ENCODE peak calls at places on chromosomes 4 and X, in four cellular contexts. One of them, this sample, is unnamed. For H3K9me3, the result is how much of the 10 kb centered on the place peaks cover.

GRCh38 chrX:11059923-11060322 is 51.2 kb upstream of the HCCS start:
- DNase-seq in IMR-90: peak
- DNase-seq in Karpas-422: no peak
- DNase-seq in uterus: no peak
- DNase-seq in this sample: no peak

GRCh38 chr4:124432500-124432899 is 280.0 kb downstream of the ANKRD50 start:
- DNase-seq in IMR-90: peak
- DNase-seq in Karpas-422: no peak
- DNase-seq in uterus: no peak
- DNase-seq in this sample: no peak

GRCh38 chrX:72026341-72027023 is 105.2 kb downstream of the RTL5 start:
- DNase-seq in IMR-90: no peak
- DNase-seq in Karpas-422: peak
- DNase-seq in uterus: no peak
- DNase-seq in this sample: no peak

GRCh38 chr4:72629540-72629939 is 60.5 kb upstream of the ADAMTS3 start:
- DNase-seq in IMR-90: no peak
- DNase-seq in Karpas-422: no peak
- DNase-seq in uterus: no peak
- DNase-seq in this sample: no peak

GRCh38 chr4:56464581-56464980 is 2.8 kb upstream of the SRP72 start:
- DNase-seq in IMR-90: no peak
- DNase-seq in Karpas-422: no peak
- DNase-seq in uterus: no peak
- DNase-seq in this sample: no peak

GRCh38 chrX:15853586-15854079 is 980 bp downstream of the AP1S2 start:
- DNase-seq in IMR-90: no peak
- DNase-seq in Karpas-422: peak
- DNase-seq in uterus: no peak
- DNase-seq in this sample: no peak

GRCh38 chrX:9130031-9130430 is 96.1 kb upstream of the FAM9B start:
- DNase-seq in IMR-90: no peak
- DNase-seq in Karpas-422: no peak
- DNase-seq in uterus: no peak
- DNase-seq in this sample: no peak

GRCh38 chr4:167185465-167185864 is 48.8 kb downstream of the SPOCK3 start:
- DNase-seq in IMR-90: no peak
- DNase-seq in Karpas-422: no peak
- DNase-seq in uterus: no peak
- DNase-seq in this sample: no peak

GRCh38 chrX:118948270-118948669 is 26.1 kb upstream of the LONRF3 start:
- DNase-seq in IMR-90: no peak
- DNase-seq in Karpas-422: no peak
- DNase-seq in uterus: no peak
- DNase-seq in this sample: no peak

GRCh38 chrX:41475166-41475565 is 28.0 kb downstream of the NYX start:
- DNase-seq in IMR-90: no peak
- DNase-seq in Karpas-422: no peak
- DNase-seq in uterus: no peak
- DNase-seq in this sample: no peak
- H3K4me3 ChIP-seq in IMR-90: no peak
- H3K4me3 ChIP-seq in Karpas-422: no peak
- H3K4me3 ChIP-seq in uterus: no peak
- H3K4me3 ChIP-seq in this sample: no peak

GRCh38 chr4:61762722-61763627 is 562.8 kb downstream of the ADGRL3 start:
- DNase-seq in IMR-90: no peak
- DNase-seq in Karpas-422: no peak
- DNase-seq in uterus: no peak
- DNase-seq in this sample: no peak

GRCh38 chr4:61760820-61761219 is 560.7 kb downstream of the ADGRL3 start:
- DNase-seq in IMR-90: no peak
- DNase-seq in Karpas-422: no peak
- DNase-seq in uterus: no peak
- DNase-seq in this sample: no peak

GRCh38 chr4:61763682-61764081 is 563.6 kb downstream of the ADGRL3 start:
- DNase-seq in IMR-90: no peak
- DNase-seq in Karpas-422: no peak
- DNase-seq in uterus: no peak
- DNase-seq in this sample: no peak
- H3K9me3 ChIP-seq in IMR-90: under half
- H3K9me3 ChIP-seq in Karpas-422: under half
- H3K9me3 ChIP-seq in uterus: under half
- H3K9me3 ChIP-seq in this sample: under half

GRCh38 chr4:147735413-147736301 is 3.8 kb downstream of the ARHGAP10 start:
- DNase-seq in IMR-90: no peak
- DNase-seq in Karpas-422: no peak
- DNase-seq in uterus: no peak
- DNase-seq in this sample: no peak

GRCh38 chr4:147734496-147734895 is 2.6 kb downstream of the ARHGAP10 start:
- DNase-seq in IMR-90: no peak
- DNase-seq in Karpas-422: no peak
- DNase-seq in uterus: no peak
- DNase-seq in this sample: no peak

GRCh38 chr4:147731611-147732515 is at the start of gene ARHGAP10:
- DNase-seq in IMR-90: peak
- DNase-seq in Karpas-422: peak
- DNase-seq in uterus: peak
- DNase-seq in this sample: peak

GRCh38 chr4:147732516-147733193 is 767 bp downstream of the ARHGAP10 start:
- DNase-seq in IMR-90: peak
- DNase-seq in Karpas-422: no peak
- DNase-seq in uterus: peak
- DNase-seq in this sample: peak

GRCh38 chr4:147733614-147734344 is 1.9 kb downstream of the ARHGAP10 start:
- DNase-seq in IMR-90: peak
- DNase-seq in Karpas-422: no peak
- DNase-seq in uterus: no peak
- DNase-seq in this sample: peak
- H3K4me3 ChIP-seq in IMR-90: peak
- H3K4me3 ChIP-seq in Karpas-422: no peak
- H3K4me3 ChIP-seq in uterus: peak
- H3K4me3 ChIP-seq in this sample: no peak

DNA sequence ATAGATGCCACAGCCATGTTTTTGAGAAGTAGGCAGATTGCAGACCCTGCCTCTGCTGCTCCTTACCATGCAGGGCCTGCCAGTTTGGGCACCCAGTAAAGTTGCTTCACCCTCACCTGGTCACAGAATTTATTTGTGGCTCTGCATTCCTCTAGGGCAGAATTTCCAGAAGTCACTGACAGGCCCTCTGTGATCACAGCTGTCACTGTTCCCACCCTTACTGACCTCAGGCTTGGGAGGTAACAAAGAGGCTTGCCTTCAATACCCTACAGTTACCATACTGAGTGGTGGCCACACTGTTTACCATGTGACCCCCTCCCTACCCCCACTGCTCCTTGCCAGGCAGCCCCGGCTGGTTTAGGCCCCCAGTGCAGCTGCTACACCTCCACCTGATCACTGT is 375.1 kb downstream of the SH3BGRL start:
- DNase-seq in IMR-90: no peak
- DNase-seq in Karpas-422: no peak
- DNase-seq in uterus: no peak
- DNase-seq in this sample: no peak
- H3K9me3 ChIP-seq in IMR-90: under half
- H3K9me3 ChIP-seq in Karpas-422: under half
- H3K9me3 ChIP-seq in uterus: under half
- H3K9me3 ChIP-seq in this sample: under half

GRCh38 chr4:40192286-40193017 is 4.4 kb upstream of the RHOH start:
- DNase-seq in IMR-90: no peak
- DNase-seq in Karpas-422: no peak
- DNase-seq in uterus: no peak
- DNase-seq in this sample: no peak

GRCh38 chr4:40194602-40195161 is 2.1 kb upstream of the RHOH start:
- DNase-seq in IMR-90: peak
- DNase-seq in Karpas-422: peak
- DNase-seq in uterus: no peak
- DNase-seq in this sample: peak

GRCh38 chr4:40193018-40193571 is 3.7 kb upstream of the RHOH start:
- DNase-seq in IMR-90: no peak
- DNase-seq in Karpas-422: no peak
- DNase-seq in uterus: no peak
- DNase-seq in this sample: peak

GRCh38 chr4:40195182-40196177 is 1.4 kb upstream of the RHOH start:
- DNase-seq in IMR-90: no peak
- DNase-seq in Karpas-422: no peak
- DNase-seq in uterus: no peak
- DNase-seq in this sample: no peak

DNA sequence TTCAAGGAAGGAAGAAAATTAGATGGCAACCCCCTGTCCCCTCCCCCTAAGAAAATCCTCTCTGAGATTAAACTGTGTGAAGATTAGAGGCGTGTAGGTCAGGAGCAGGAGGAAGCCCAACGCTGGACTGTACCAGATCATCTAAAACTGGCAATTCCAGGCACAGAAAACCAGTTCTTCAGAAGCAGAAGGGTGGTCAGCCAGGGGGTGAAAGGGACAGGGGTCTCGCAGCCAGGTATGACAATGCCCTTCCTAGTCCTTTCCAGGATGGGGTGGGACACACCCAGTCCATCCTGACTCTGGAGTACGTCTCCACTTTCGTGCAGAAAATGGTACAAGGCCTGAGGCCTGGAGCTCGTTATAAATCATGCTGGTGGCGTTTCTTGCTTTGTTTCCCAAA is 3.3 kb upstream of the RHOH start:
- DNase-seq in IMR-90: no peak
- DNase-seq in Karpas-422: no peak
- DNase-seq in uterus: no peak
- DNase-seq in this sample: no peak
- H3K4me3 ChIP-seq in IMR-90: no peak
- H3K4me3 ChIP-seq in Karpas-422: peak
- H3K4me3 ChIP-seq in uterus: no peak
- H3K4me3 ChIP-seq in this sample: no peak

GRCh38 chr4:234178-234577 is 71.1 kb downstream of the ZNF732 start:
- DNase-seq in IMR-90: no peak
- DNase-seq in Karpas-422: no peak
- DNase-seq in uterus: no peak
- DNase-seq in this sample: no peak
- H3K9me3 ChIP-seq in IMR-90: under half
- H3K9me3 ChIP-seq in Karpas-422: under half
- H3K9me3 ChIP-seq in uterus: under half
- H3K9me3 ChIP-seq in this sample: under half

DNA sequence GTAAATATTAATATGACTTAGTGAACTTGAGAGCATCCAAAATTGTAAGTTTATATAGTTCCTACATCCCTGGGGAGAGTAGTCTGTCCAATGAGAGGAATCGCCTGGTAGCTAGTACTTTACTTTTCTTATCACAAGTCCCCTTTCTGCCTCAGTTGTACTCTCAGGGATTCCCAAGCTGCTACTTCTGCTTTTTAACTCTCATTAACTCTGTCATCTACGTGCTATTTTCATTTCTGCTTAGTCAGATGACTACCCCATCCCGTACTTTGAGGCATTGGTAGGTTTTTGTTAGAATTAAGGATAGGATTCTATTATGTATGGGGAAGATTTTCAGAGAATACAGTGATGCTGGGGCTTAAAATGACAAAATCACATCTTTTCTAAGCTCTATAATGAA is 24.7 kb downstream of the RBPJ start:
- DNase-seq in IMR-90: no peak
- DNase-seq in Karpas-422: no peak
- DNase-seq in uterus: no peak
- DNase-seq in this sample: no peak
- H3K4me3 ChIP-seq in IMR-90: no peak
- H3K4me3 ChIP-seq in Karpas-422: no peak
- H3K4me3 ChIP-seq in uterus: no peak
- H3K4me3 ChIP-seq in this sample: no peak

DNA sequence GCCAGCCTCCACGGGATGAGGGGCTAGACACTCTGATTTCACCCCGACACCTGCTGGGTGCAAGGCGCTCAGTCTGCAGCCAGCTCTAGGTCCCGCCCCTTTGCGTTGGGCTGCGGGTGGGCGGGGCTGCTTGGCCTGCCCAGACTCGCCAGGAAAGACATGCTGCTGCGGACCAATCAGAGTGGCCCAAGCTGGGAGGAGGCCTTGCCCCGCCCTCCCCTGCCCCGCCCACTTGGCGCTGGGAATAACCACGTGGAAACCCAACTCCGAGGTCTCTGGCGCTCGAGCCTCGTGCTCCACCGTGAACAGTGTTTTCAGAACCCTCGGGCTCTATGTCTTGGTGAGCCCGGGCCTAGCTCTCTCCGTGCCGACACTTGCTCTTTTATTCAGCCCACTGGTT is 5.3 kb upstream of the VMA21 start:
- DNase-seq in IMR-90: no peak
- DNase-seq in Karpas-422: no peak
- DNase-seq in uterus: no peak
- DNase-seq in this sample: no peak
- H3K9me3 ChIP-seq in IMR-90: under half
- H3K9me3 ChIP-seq in Karpas-422: under half
- H3K9me3 ChIP-seq in uterus: under half
- H3K9me3 ChIP-seq in this sample: under half

GRCh38 chr4:153142700-153143438 is 61.4 kb upstream of the TRIM2 start:
- DNase-seq in IMR-90: peak
- DNase-seq in Karpas-422: peak
- DNase-seq in uterus: peak
- DNase-seq in this sample: peak
- H3K4me3 ChIP-seq in IMR-90: no peak
- H3K4me3 ChIP-seq in Karpas-422: no peak
- H3K4me3 ChIP-seq in uterus: no peak
- H3K4me3 ChIP-seq in this sample: no peak

This sample was measured in mucosa of descending colon.